ENCODE peak calls at places on chromosomes 3 and 15, in ten cellular contexts. V is ovary, Q is A549, C is sigmoid colon, A is upper lobe of left lung, B is suprapubic skin, M is H1, P is transverse colon, K is GM12878, S is K562. X is an unnamed sample.

GRCh38 chr15:35206060-35206675 is 121.1 kb upstream of the NANOGP8 start:
- DNase-seq in M (peak; percentile 56), Q (peak; percentile 13), V (no peak), A (no peak), S (peak; percentile 41), K (no peak), B (no peak), P (no peak), C (no peak), X (no peak)

GRCh38 chr3:129052675-129053074 is 7.9 kb upstream of the GP9 start:
- DNase-seq in M (no peak), K (no peak), B (no peak), P (peak; percentile 56), C (no peak), V (peak; percentile 62), Q (no peak), S (no peak), A (no peak), X (peak; percentile 68)

GRCh38 chr3:58683001-58683845 is 16.6 kb upstream of the FAM3D start:
- DNase-seq in B (no peak), A (no peak), S (no peak), P (no peak), C (no peak), M (no peak), K (peak; percentile 42), Q (no peak), V (no peak), X (no peak)

GRCh38 chr3:124266517-124266916 is 274.6 kb upstream of the ROPN1 start:
- DNase-seq in S (no peak), M (no peak), P (no peak), Q (no peak), A (no peak), C (no peak), B (no peak), K (no peak), V (no peak), X (no peak)

GRCh38 chr3:66822059-66823009 is 175.8 kb upstream of the KBTBD8 start:
- DNase-seq in A (peak; percentile 81), B (no peak), C (peak; percentile 74), V (peak; percentile 52), P (peak; percentile 76), Q (peak; percentile 25), S (peak; percentile 64), K (peak; percentile 9), M (peak; percentile 91), X (peak; percentile 80)

GRCh38 chr15:57395292-57395691 is 19.0 kb downstream of the CGNL1 start:
- DNase-seq in S (no peak), C (no peak), A (no peak), P (no peak), M (no peak), B (no peak), V (no peak), Q (no peak), K (peak; percentile 13), X (no peak)

GRCh38 chr15:63874616-63875015 is 40.9 kb upstream of the HERC1 start:
- DNase-seq in K (no peak), Q (no peak), S (no peak), C (no peak), P (no peak), M (no peak), A (no peak), V (no peak), B (peak; percentile 7), X (no peak)

GRCh38 chr3:65485826-65486592 is 552.7 kb downstream of the MAGI1 start:
- DNase-seq in C (no peak), S (no peak), Q (no peak), A (no peak), P (no peak), M (no peak), V (no peak), K (no peak), B (no peak), X (no peak)

GRCh38 chr15:65310431-65311137 is 6.1 kb downstream of the RNU5B-1 start:
- DNase-seq in Q (no peak), A (no peak), B (no peak), C (no peak), V (no peak), M (no peak), K (no peak), P (no peak), S (no peak), X (no peak)

GRCh38 chr15:39837454-39837853 is 54.8 kb upstream of the FSIP1 start:
- DNase-seq in B (no peak), V (no peak), S (no peak), K (no peak), Q (no peak), M (no peak), P (no peak), C (no peak), A (no peak), X (no peak)

GRCh38 chr3:126279853-126280252 is 77.4 kb downstream of the KLF15 start:
- DNase-seq in M (no peak), S (no peak), B (no peak), A (no peak), V (no peak), K (no peak), Q (no peak), P (no peak), C (no peak), X (no peak)

GRCh38 chr15:38377547-38378161 is 76.3 kb upstream of the FAM98B start:
- DNase-seq in M (no peak), V (no peak), P (no peak), Q (no peak), S (no peak), A (no peak), B (no peak), K (no peak), C (no peak), X (no peak)

GRCh38 chr15:38374024-38374423 is 79.9 kb upstream of the FAM98B start:
- DNase-seq in C (no peak), A (no peak), Q (no peak), V (no peak), P (no peak), K (no peak), S (no peak), B (no peak), M (no peak), X (no peak)

GRCh38 chr15:38370079-38370478 is 83.8 kb upstream of the FAM98B start:
- DNase-seq in P (no peak), C (no peak), S (no peak), K (no peak), B (no peak), M (no peak), V (no peak), Q (no peak), A (no peak), X (no peak)

GRCh38 chr15:38374477-38374876 is 79.5 kb upstream of the FAM98B start:
- DNase-seq in P (no peak), A (no peak), M (no peak), S (no peak), C (no peak), K (no peak), V (no peak), Q (no peak), B (no peak), X (no peak)

DNA sequence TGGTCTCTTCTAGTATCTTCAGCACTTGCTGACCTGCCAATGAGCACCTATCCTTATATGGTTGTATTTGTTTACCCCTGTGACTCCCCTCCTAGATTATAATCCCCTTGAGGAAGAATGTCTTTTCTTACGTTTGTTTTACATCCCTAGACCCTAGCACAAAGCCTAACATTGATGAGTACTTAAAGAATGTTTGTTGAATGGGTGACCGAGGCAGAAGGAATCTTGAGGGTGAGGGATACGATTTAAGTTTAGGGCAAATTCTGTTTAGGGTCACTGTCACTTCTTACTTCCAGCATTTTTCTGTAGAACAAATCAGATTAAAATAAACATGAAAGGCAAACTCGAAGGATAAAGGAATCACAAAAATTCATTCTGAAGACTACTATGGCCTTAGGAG is 80.9 kb upstream of the FAM98B start:
- DNase-seq in V (no peak), K (no peak), M (no peak), C (no peak), Q (no peak), A (no peak), S (no peak), B (no peak), P (no peak), X (no peak)
- TF ChIP-seq EP300 in V (no peak), K (no peak), M (no peak), C (no peak), Q (no peak), A (no peak), S (no peak), B (no peak), P (no peak), X (no peak)

DNA sequence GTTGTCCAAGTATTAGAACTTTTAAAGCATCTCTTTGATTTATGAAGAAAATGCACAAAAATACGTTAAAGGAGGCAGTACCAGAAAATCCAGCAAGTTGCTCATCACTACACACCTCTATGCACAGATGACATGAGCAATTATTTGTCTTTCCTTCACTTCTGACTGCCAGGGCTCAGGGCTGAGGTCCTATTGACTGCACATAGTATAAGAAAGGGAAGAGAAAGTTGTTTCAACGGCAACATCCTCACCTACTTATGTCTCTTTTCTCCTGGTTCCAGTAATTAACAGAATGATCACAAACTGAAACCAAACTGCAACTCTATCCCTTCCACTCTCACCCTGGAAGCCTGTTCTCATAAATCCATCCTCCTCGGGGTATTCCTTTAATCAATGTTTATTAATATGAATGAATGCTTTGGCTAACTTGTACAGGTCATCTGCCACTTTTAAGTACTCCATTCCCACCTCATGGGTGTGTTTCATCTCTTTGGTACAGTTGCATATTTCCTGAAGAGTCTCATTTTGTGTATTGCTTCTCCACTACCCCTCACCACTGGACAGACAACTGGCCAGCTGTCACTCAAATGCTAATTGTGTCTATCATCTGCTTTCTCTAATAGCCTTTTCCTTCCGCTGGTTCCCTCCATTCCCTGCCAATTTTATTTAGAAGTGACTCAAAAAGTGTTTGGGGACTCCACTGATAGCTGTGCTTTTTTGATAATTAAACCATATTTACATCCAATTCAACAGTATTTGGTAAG is 34.5 kb downstream of the RAB27A start:
- DNase-seq in M (no peak), A (no peak), Q (no peak), V (no peak), C (no peak), P (no peak), B (no peak), K (no peak), S (no peak), X (no peak)
- H3K4me3 ChIP-seq in M (no peak overlapping the region), A (peak overlapping the region; percentile 21), Q (no peak overlapping the region), V (no peak overlapping the region), C (no peak overlapping the region), P (no peak overlapping the region), B (no peak overlapping the region), K (peak overlapping the region; percentile 4), S (no peak overlapping the region), X (peak overlapping the region; percentile 33)

DNA sequence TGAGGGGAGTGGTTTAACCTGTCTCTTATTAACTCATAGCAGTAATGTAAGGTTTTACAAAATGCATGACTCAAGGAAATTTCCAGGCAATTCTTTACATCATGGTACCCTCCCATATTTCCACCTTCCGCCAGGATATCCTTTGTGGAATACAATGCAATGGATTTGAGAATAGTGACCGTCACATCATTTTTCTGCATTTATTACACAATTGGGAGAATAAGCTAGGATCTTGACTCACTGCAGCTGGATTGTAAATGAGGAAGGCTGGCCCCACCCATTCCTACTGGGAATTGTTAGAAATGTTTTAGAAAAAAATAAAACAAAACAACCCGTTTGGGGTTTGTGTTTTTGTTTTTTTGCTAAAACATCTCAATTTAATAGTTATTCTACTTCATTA is 97.4 kb downstream of the IMPG2 start:
- DNase-seq in P (no peak), V (no peak), M (no peak), K (no peak), S (no peak), C (no peak), Q (no peak), B (no peak), A (no peak), X (no peak)
- TF ChIP-seq POLR2A in P (no peak), V (no peak), M (no peak), K (no peak), S (no peak), C (no peak), Q (no peak), B (no peak), A (no peak), X (no peak)

GRCh38 chr3:179653777-179654117 is 907 bp downstream of the USP13 start:
- DNase-seq in Q (peak; percentile 7), K (no peak), S (no peak), V (peak; percentile 35), C (no peak), M (no peak), P (peak; percentile 7), A (no peak), B (no peak), X (no peak)
- TF ChIP-seq EP300 in Q (no peak), K (no peak), S (no peak), V (no peak), C (no peak), M (no peak), P (no peak), A (no peak), B (no peak), X (no peak)